ENCODE peak calls at places on chromosome 5, in eight cellular contexts. B, G, F, A, V, N, E and X are unnamed samples.

GRCh38 chr5:147160923-147161663 is 73.7 kb upstream of the STK32A start:
- DNase-seq in A (no peak), V (no peak), F (no peak), G (no peak), E (peak), N (no peak), B (no peak), X (no peak)

GRCh38 chr5:143119301-143119769 is 284.2 kb downstream of the NR3C1 start:
- DNase-seq in B (no peak), G (no peak), N (no peak), A (no peak), F (no peak), V (no peak), E (no peak), X (no peak)

GRCh38 chr5:21672911-21673310 is 1180.2 kb downstream of the CDH12 start:
- DNase-seq in N (no peak), F (no peak), G (no peak), V (no peak), B (no peak), E (no peak), A (no peak), X (no peak)

GRCh38 chr5:83345423-83345822 is 126.1 kb upstream of the VCAN start:
- DNase-seq in B (no peak), A (no peak), F (no peak), N (no peak), G (no peak), V (no peak), E (no peak), X (no peak)

GRCh38 chr5:3886521-3887461 is 291.2 kb downstream of the IRX1 start:
- DNase-seq in F (no peak), A (no peak), E (peak), V (no peak), G (no peak), B (no peak), N (no peak), X (no peak)

GRCh38 chr5:14004598-14005394 is 60.3 kb upstream of the DNAH5 start:
- DNase-seq in A (no peak), E (no peak), V (no peak), B (no peak), N (no peak), G (no peak), F (no peak), X (no peak)

GRCh38 chr5:176466245-176466871 is 18.2 kb downstream of the FAF2 start:
- DNase-seq in B (no peak), A (no peak), N (no peak), G (peak), V (peak), F (no peak), E (peak), X (no peak)

GRCh38 chr5:123115020-123115419 is 26.0 kb downstream of the PRDM6 start:
- DNase-seq in F (no peak), A (no peak), G (no peak), V (no peak), B (no peak), N (no peak), E (no peak), X (no peak)

GRCh38 chr5:31156761-31157160 is 36.7 kb upstream of the CDH6 start:
- DNase-seq in A (no peak), G (no peak), N (no peak), E (no peak), V (no peak), F (no peak), B (no peak), X (no peak)

GRCh38 chr5:68304421-68305052 is 89.0 kb downstream of the PIK3R1 start:
- DNase-seq in V (no peak), F (no peak), A (no peak), E (peak), G (no peak), B (no peak), N (no peak), X (no peak)

GRCh38 chr5:113520429-113520828 is 6.9 kb downstream of the YTHDC2 start:
- DNase-seq in E (peak), B (no peak), G (no peak), V (no peak), F (no peak), A (no peak), N (no peak), X (no peak)

GRCh38 chr5:124176692-124177091 is 569.7 kb downstream of the ZNF608 start:
- DNase-seq in B (no peak), E (no peak), F (no peak), G (no peak), N (no peak), V (no peak), A (peak), X (no peak)

GRCh38 chr5:127373858-127374491 is 83.4 kb downstream of the MEGF10 start:
- DNase-seq in F (no peak), N (no peak), V (peak), B (peak), A (no peak), G (no peak), E (no peak), X (no peak)

DNA sequence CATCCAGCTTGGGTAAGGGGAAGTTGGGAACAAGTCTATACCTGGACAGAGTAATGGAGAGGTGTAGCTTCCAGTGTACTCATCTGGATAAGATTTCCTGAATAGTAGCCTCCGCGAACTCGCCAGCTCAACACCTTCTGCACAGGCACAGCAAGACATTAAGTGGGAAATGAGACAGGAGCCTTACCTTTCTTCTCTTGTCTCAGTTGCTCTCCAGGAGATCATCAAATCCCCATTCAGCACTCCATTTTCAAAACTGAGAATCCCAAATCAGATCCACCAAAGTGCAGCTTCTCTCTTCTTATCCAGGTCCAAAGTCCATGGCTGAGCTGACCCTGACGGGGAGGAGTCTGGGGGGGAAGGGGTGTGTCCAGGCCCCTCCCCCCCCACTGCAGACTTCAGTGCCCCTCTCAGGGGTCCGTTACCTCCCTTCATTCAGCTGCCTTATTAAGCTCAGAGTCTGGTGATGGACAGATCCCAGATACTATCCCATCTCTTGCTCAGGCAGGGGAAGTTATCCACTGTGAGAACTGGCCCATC is 5.9 kb upstream of the MGAT1 start:
- DNase-seq in N (no peak), G (no peak), F (no peak), E (no peak), A (peak), B (no peak), V (no peak), X (no peak)
- H3K4me3 ChIP-seq in N (peak), G (peak), F (peak), E (peak), A (peak), B (peak), V (peak), X (peak)

DNA sequence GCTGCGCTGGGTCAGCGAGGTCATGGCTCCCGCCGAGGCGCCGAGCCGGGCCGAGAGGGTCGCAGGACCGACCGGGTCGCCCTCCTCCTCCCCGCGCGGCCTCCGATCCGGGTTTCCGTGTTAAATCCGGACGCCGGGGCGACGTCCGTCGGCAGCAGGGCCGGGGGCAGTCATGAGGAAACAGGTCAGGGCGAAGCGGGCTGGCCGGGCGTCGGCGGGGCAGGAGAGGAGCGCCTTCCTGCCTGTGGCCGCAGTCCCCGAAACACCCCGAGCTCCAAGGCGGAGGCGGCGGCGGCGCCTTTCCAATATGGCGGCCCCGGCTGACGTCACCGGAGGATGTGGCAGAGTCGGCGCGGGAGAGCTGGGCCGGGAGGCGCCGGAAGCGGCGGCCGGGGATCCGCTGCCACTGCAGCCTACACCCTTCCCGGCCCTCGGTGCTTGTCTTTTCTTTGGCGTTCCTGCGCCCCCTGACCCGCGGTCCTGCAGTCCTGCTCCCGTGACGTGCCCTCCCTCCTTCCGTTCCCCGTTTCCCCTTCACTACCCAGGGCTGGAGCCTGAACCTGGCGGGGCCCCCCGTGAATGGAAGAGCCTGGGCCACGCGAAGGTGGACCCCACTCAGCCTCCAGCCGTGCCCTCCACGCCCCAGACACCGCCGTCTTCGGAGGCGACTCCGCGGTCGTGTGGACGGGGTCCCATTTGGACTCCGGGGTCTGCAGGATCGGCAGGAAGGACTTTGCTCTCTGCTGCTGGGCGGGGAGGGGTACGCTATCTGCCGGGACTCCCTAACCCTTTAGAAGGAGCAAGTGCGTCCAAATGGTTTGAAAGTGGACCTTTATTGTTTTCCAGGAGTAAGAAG is at the start of gene GOLPH3:
- DNase-seq in F (peak), B (peak), A (peak), E (peak), V (peak), N (peak), G (peak), X (peak)
- TF ChIP-seq CTCF in F (peak), B (no peak), A (no peak), E (no peak), V (no peak), N (no peak), G (no peak), X (peak)

GRCh38 chr5:29017501-29017900 is 1979.1 kb upstream of the CDH9 start:
- DNase-seq in A (no peak), B (no peak), V (no peak), E (no peak), F (no peak), G (no peak), N (no peak), X (no peak)
- H3K27ac ChIP-seq in A (no peak), B (no peak), V (no peak), E (no peak), F (no peak), G (no peak), N (no peak), X (no peak)

GRCh38 chr5:141680751-141681201 is 1.3 kb downstream of the ARAP3 start:
- DNase-seq in F (peak), B (peak), N (no peak), A (no peak), E (peak), G (peak), V (no peak), X (no peak)
- H3K4me3 ChIP-seq in F (peak), B (peak), N (no peak), A (peak), E (peak), G (no peak), V (peak), X (peak)

GRCh38 chr5:77144837-77145139 is 57.7 kb upstream of the ZBED3 start:
- DNase-seq in F (no peak), G (no peak), E (no peak), V (no peak), B (no peak), A (no peak), N (no peak), X (no peak)
- TF ChIP-seq CTCF in F (no peak), G (peak), E (no peak), V (no peak), B (no peak), A (no peak), N (no peak), X (no peak)

GRCh38 chr5:12658871-12659446 is 754.7 kb upstream of the CTNND2 start:
- DNase-seq in F (no peak), N (no peak), B (no peak), G (no peak), E (no peak), A (no peak), V (no peak), X (no peak)
- H3K27ac ChIP-seq in F (no peak), N (no peak), B (no peak), G (no peak), E (no peak), A (no peak), V (no peak), X (no peak)

GRCh38 chr5:115389799-115390382 is 93.4 kb upstream of the CCDC112 start:
- DNase-seq in G (no peak), V (peak), A (no peak), E (no peak), N (no peak), F (peak), B (no peak), X (peak)
- H3K4me3 ChIP-seq in G (no peak), V (no peak), A (no peak), E (no peak), N (no peak), F (no peak), B (no peak), X (no peak)